ENCODE peak calls at places on chromosomes 6 and 20, in seven cellular contexts. One of them, this sample, is unnamed.

GRCh38 chr20:43022081-43022480 is 167.6 kb downstream of the PTPRT start:
- DNase-seq in WERI-Rb-1: no peak
- DNase-seq in suprapubic skin: no peak
- DNase-seq in pancreas: no peak
- DNase-seq in tibial artery: no peak
- DNase-seq in neural progenitor cell: no peak
- DNase-seq in right lobe of liver: no peak
- DNase-seq in this sample: no peak

GRCh38 chr20:64092258-64093012 is 8.2 kb upstream of the LKAAEAR1 start:
- DNase-seq in WERI-Rb-1: no peak
- DNase-seq in suprapubic skin: no peak
- DNase-seq in pancreas: no peak
- DNase-seq in tibial artery: no peak
- DNase-seq in neural progenitor cell: no peak
- DNase-seq in right lobe of liver: no peak
- DNase-seq in this sample: no peak

GRCh38 chr6:129890701-129891100 is 29.6 kb upstream of the TMEM244 start:
- DNase-seq in WERI-Rb-1: no peak
- DNase-seq in suprapubic skin: no peak
- DNase-seq in pancreas: no peak
- DNase-seq in tibial artery: no peak
- DNase-seq in neural progenitor cell: no peak
- DNase-seq in right lobe of liver: no peak
- DNase-seq in this sample: peak; percentile 14

GRCh38 chr20:33668087-33668790 is 1.5 kb downstream of the ACTL10 start:
- DNase-seq in WERI-Rb-1: peak; percentile 78
- DNase-seq in suprapubic skin: peak; percentile 86
- DNase-seq in pancreas: no peak
- DNase-seq in tibial artery: peak; percentile 72
- DNase-seq in neural progenitor cell: peak; percentile 83
- DNase-seq in right lobe of liver: peak; percentile 81
- DNase-seq in this sample: peak; percentile 97

GRCh38 chr6:15312500-15312899 is 66.6 kb downstream of the JARID2 start:
- DNase-seq in WERI-Rb-1: no peak
- DNase-seq in suprapubic skin: no peak
- DNase-seq in pancreas: no peak
- DNase-seq in tibial artery: no peak
- DNase-seq in neural progenitor cell: no peak
- DNase-seq in right lobe of liver: no peak
- DNase-seq in this sample: no peak

GRCh38 chr6:131519670-131520436 is 53.2 kb upstream of the ARG1 start:
- DNase-seq in WERI-Rb-1: peak; percentile 57
- DNase-seq in suprapubic skin: no peak
- DNase-seq in pancreas: no peak
- DNase-seq in tibial artery: no peak
- DNase-seq in neural progenitor cell: peak; percentile 66
- DNase-seq in right lobe of liver: no peak
- DNase-seq in this sample: peak; percentile 34

GRCh38 chr6:111846511-111847409 is 26.5 kb downstream of the FYN start:
- DNase-seq in WERI-Rb-1: no peak
- DNase-seq in suprapubic skin: no peak
- DNase-seq in pancreas: no peak
- DNase-seq in tibial artery: no peak
- DNase-seq in neural progenitor cell: no peak
- DNase-seq in right lobe of liver: no peak
- DNase-seq in this sample: no peak

GRCh38 chr6:169005141-169005540 is 248.5 kb downstream of the THBS2 start:
- DNase-seq in WERI-Rb-1: no peak
- DNase-seq in suprapubic skin: no peak
- DNase-seq in pancreas: no peak
- DNase-seq in tibial artery: no peak
- DNase-seq in neural progenitor cell: no peak
- DNase-seq in right lobe of liver: no peak
- DNase-seq in this sample: no peak

GRCh38 chr6:40672118-40672517 is 85.0 kb upstream of the LRFN2 start:
- DNase-seq in WERI-Rb-1: peak; percentile 65
- DNase-seq in suprapubic skin: no peak
- DNase-seq in pancreas: no peak
- DNase-seq in tibial artery: no peak
- DNase-seq in neural progenitor cell: peak; percentile 28
- DNase-seq in right lobe of liver: no peak
- DNase-seq in this sample: no peak

GRCh38 chr6:35727206-35727934 is 9.5 kb upstream of the ARMC12 start:
- DNase-seq in WERI-Rb-1: peak; percentile 80
- DNase-seq in suprapubic skin: peak; percentile 96
- DNase-seq in pancreas: peak; percentile 79
- DNase-seq in tibial artery: peak; percentile 95
- DNase-seq in neural progenitor cell: peak; percentile 81
- DNase-seq in right lobe of liver: peak; percentile 87
- DNase-seq in this sample: peak; percentile 60

GRCh38 chr6:44237021-44237812 is 9.7 kb upstream of the HSP90AB1 start:
- DNase-seq in WERI-Rb-1: peak; percentile 99
- DNase-seq in suprapubic skin: peak; percentile 94
- DNase-seq in pancreas: peak; percentile 96
- DNase-seq in tibial artery: peak; percentile 98
- DNase-seq in neural progenitor cell: peak; percentile 79
- DNase-seq in right lobe of liver: peak; percentile 96
- DNase-seq in this sample: peak; percentile 97

GRCh38 chr20:21384308-21384892 is 12.9 kb downstream of the NKX2-4 start:
- DNase-seq in WERI-Rb-1: no peak
- DNase-seq in suprapubic skin: no peak
- DNase-seq in pancreas: no peak
- DNase-seq in tibial artery: no peak
- DNase-seq in neural progenitor cell: no peak
- DNase-seq in right lobe of liver: no peak
- DNase-seq in this sample: no peak

GRCh38 chr6:155272353-155273222 is 8.8 kb downstream of the CLDN20 start:
- DNase-seq in WERI-Rb-1: no peak
- DNase-seq in suprapubic skin: no peak
- DNase-seq in pancreas: no peak
- DNase-seq in tibial artery: no peak
- DNase-seq in neural progenitor cell: no peak
- DNase-seq in right lobe of liver: no peak
- DNase-seq in this sample: no peak

GRCh38 chr20:63009988-63010769 is 3.4 kb upstream of the BHLHE23 start:
- DNase-seq in WERI-Rb-1: no peak
- DNase-seq in suprapubic skin: no peak
- DNase-seq in pancreas: no peak
- DNase-seq in tibial artery: no peak
- DNase-seq in neural progenitor cell: no peak
- DNase-seq in right lobe of liver: no peak
- DNase-seq in this sample: no peak

GRCh38 chr6:170279977-170280688 is 10.7 kb downstream of the DLL1 start:
- DNase-seq in WERI-Rb-1: no peak
- DNase-seq in suprapubic skin: no peak
- DNase-seq in pancreas: peak; percentile 73
- DNase-seq in tibial artery: no peak
- DNase-seq in neural progenitor cell: no peak
- DNase-seq in right lobe of liver: peak; percentile 76
- DNase-seq in this sample: no peak

GRCh38 chr20:56916345-56916622 is 287.2 kb downstream of the TFAP2C start:
- DNase-seq in WERI-Rb-1: no peak
- DNase-seq in suprapubic skin: no peak
- DNase-seq in pancreas: peak; percentile 82
- DNase-seq in tibial artery: no peak
- DNase-seq in neural progenitor cell: no peak
- DNase-seq in right lobe of liver: no peak
- DNase-seq in this sample: no peak

GRCh38 chr20:33441142-33441955 is 2.2 kb downstream of the SNTA1 start:
- DNase-seq in WERI-Rb-1: no peak
- DNase-seq in suprapubic skin: no peak
- DNase-seq in pancreas: no peak
- DNase-seq in tibial artery: no peak
- DNase-seq in neural progenitor cell: peak; percentile 61
- DNase-seq in right lobe of liver: no peak
- DNase-seq in this sample: no peak

GRCh38 chr6:155271145-155271544 is 7.3 kb downstream of the CLDN20 start:
- DNase-seq in WERI-Rb-1: no peak
- DNase-seq in suprapubic skin: no peak
- DNase-seq in pancreas: no peak
- DNase-seq in tibial artery: no peak
- DNase-seq in neural progenitor cell: no peak
- DNase-seq in right lobe of liver: no peak
- DNase-seq in this sample: no peak

GRCh38 chr6:36120539-36120938 is 9.8 kb upstream of the MAPK13 start:
- DNase-seq in WERI-Rb-1: peak; percentile 63
- DNase-seq in suprapubic skin: peak; percentile 66
- DNase-seq in pancreas: no peak
- DNase-seq in tibial artery: peak; percentile 18
- DNase-seq in neural progenitor cell: no peak
- DNase-seq in right lobe of liver: no peak
- DNase-seq in this sample: no peak

GRCh38 chr20:31949877-31950646 is 1.8 kb downstream of the PDRG1 start:
- DNase-seq in WERI-Rb-1: no peak
- DNase-seq in suprapubic skin: no peak
- DNase-seq in pancreas: no peak
- DNase-seq in tibial artery: no peak
- DNase-seq in neural progenitor cell: no peak
- DNase-seq in right lobe of liver: no peak
- DNase-seq in this sample: no peak

GRCh38 chr20:31953749-31954148 is 1.9 kb upstream of the PDRG1 start:
- DNase-seq in WERI-Rb-1: no peak
- DNase-seq in suprapubic skin: no peak
- DNase-seq in pancreas: no peak
- DNase-seq in tibial artery: no peak
- DNase-seq in neural progenitor cell: no peak
- DNase-seq in right lobe of liver: no peak
- DNase-seq in this sample: no peak

GRCh38 chr20:31951203-31951529 is 680 bp downstream of the PDRG1 start:
- DNase-seq in WERI-Rb-1: no peak
- DNase-seq in suprapubic skin: no peak
- DNase-seq in pancreas: no peak
- DNase-seq in tibial artery: no peak
- DNase-seq in neural progenitor cell: no peak
- DNase-seq in right lobe of liver: no peak
- DNase-seq in this sample: no peak

GRCh38 chr20:31954500-31954899 is 2.7 kb upstream of the PDRG1 start:
- DNase-seq in WERI-Rb-1: no peak
- DNase-seq in suprapubic skin: no peak
- DNase-seq in pancreas: no peak
- DNase-seq in tibial artery: no peak
- DNase-seq in neural progenitor cell: no peak
- DNase-seq in right lobe of liver: no peak
- DNase-seq in this sample: no peak

GRCh38 chr20:31951530-31952453 is at the start of gene PDRG1:
- DNase-seq in WERI-Rb-1: peak; percentile 95
- DNase-seq in suprapubic skin: peak; percentile 96
- DNase-seq in pancreas: peak; percentile 90
- DNase-seq in tibial artery: peak; percentile 92
- DNase-seq in neural progenitor cell: peak; percentile 100
- DNase-seq in right lobe of liver: peak; percentile 96
- DNase-seq in this sample: peak; percentile 98
- H3K27ac ChIP-seq in WERI-Rb-1: peak within 1 kb of the TSS; percentile 90
- H3K27ac ChIP-seq in suprapubic skin: peak within 1 kb of the TSS; percentile 35
- H3K27ac ChIP-seq in pancreas: peak within 1 kb of the TSS; percentile 47
- H3K27ac ChIP-seq in tibial artery: peak within 1 kb of the TSS; percentile 83
- H3K27ac ChIP-seq in neural progenitor cell: no peak within 1 kb of the TSS
- H3K27ac ChIP-seq in right lobe of liver: peak within 1 kb of the TSS; percentile 69
- H3K27ac ChIP-seq in this sample: peak within 1 kb of the TSS; percentile 61

GRCh38 chr20:61889659-61890058 is 176.0 kb downstream of the TAF4 start:
- DNase-seq in WERI-Rb-1: no peak
- DNase-seq in suprapubic skin: no peak
- DNase-seq in pancreas: no peak
- DNase-seq in tibial artery: no peak
- DNase-seq in neural progenitor cell: no peak
- DNase-seq in right lobe of liver: no peak
- DNase-seq in this sample: no peak

GRCh38 chr20:61890210-61890609 is 175.5 kb downstream of the TAF4 start:
- DNase-seq in WERI-Rb-1: no peak
- DNase-seq in suprapubic skin: no peak
- DNase-seq in pancreas: no peak
- DNase-seq in tibial artery: no peak
- DNase-seq in neural progenitor cell: no peak
- DNase-seq in right lobe of liver: no peak
- DNase-seq in this sample: no peak

GRCh38 chr20:61886721-61887658 is 178.7 kb downstream of the TAF4 start:
- DNase-seq in WERI-Rb-1: peak; percentile 65
- DNase-seq in suprapubic skin: no peak
- DNase-seq in pancreas: no peak
- DNase-seq in tibial artery: no peak
- DNase-seq in neural progenitor cell: peak; percentile 66
- DNase-seq in right lobe of liver: no peak
- DNase-seq in this sample: peak; percentile 65

GRCh38 chr20:61887694-61888093 is 178.0 kb downstream of the TAF4 start:
- DNase-seq in WERI-Rb-1: no peak
- DNase-seq in suprapubic skin: no peak
- DNase-seq in pancreas: no peak
- DNase-seq in tibial artery: no peak
- DNase-seq in neural progenitor cell: no peak
- DNase-seq in right lobe of liver: no peak
- DNase-seq in this sample: no peak

DNA sequence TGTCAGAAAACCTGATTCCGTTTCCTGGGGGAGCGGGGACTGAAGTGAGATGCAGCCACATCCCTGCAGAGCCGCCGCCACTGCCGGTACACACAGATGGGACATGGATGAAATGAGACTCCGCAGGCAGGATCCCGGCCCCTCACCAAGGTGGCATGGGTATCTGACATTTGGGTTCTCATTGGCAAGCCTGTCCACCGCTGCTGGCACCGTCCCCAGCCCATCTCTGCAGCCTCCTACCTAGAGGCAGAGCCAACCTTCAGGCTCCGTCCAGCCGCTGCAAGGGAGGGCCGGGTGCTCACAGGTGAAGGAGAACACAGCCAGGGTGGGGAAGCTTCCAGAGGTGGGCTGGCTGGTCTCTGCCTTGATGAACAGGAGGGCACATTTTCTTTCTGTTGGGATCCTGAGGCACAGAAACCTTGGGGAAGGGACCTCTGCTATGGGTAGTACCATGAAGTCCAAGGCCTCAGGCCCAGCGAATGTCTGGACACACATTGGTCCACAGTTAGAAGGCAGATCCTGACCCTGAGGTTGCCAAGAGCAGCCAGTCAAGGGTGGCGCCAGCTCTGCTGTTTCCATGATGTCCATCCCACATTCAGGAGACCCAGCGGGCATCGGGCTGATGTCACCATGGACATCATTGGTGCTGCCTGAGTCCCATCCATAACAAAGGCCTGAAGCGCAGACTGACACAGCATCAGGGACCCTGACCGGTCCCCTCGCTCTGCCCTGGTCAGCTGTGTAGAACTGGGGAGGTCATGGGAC is 177.4 kb downstream of the TAF4 start:
- DNase-seq in WERI-Rb-1: no peak
- DNase-seq in suprapubic skin: no peak
- DNase-seq in pancreas: no peak
- DNase-seq in tibial artery: no peak
- DNase-seq in neural progenitor cell: no peak
- DNase-seq in right lobe of liver: no peak
- DNase-seq in this sample: no peak
- TF ChIP-seq CTCF in WERI-Rb-1: no peak
- TF ChIP-seq CTCF in suprapubic skin: no peak
- TF ChIP-seq CTCF in pancreas: no peak
- TF ChIP-seq CTCF in tibial artery: no peak
- TF ChIP-seq CTCF in neural progenitor cell: no peak
- TF ChIP-seq CTCF in right lobe of liver: no peak
- TF ChIP-seq CTCF in this sample: no peak

GRCh38 chr6:63476302-63476701 is 96.0 kb upstream of the LOC128125822 start:
- DNase-seq in WERI-Rb-1: no peak
- DNase-seq in suprapubic skin: no peak
- DNase-seq in pancreas: no peak
- DNase-seq in tibial artery: no peak
- DNase-seq in neural progenitor cell: peak; percentile 35
- DNase-seq in right lobe of liver: no peak
- DNase-seq in this sample: no peak
- H3K27ac ChIP-seq in WERI-Rb-1: no peak overlapping the region
- H3K27ac ChIP-seq in suprapubic skin: no peak overlapping the region
- H3K27ac ChIP-seq in pancreas: no peak overlapping the region
- H3K27ac ChIP-seq in tibial artery: no peak overlapping the region
- H3K27ac ChIP-seq in neural progenitor cell: no peak overlapping the region
- H3K27ac ChIP-seq in right lobe of liver: peak overlapping the region; percentile 71
- H3K27ac ChIP-seq in this sample: no peak overlapping the region

GRCh38 chr20:10647471-10647870 is 26.3 kb downstream of the JAG1 start:
- DNase-seq in WERI-Rb-1: peak; percentile 30
- DNase-seq in suprapubic skin: peak; percentile 44
- DNase-seq in pancreas: no peak
- DNase-seq in tibial artery: peak; percentile 26
- DNase-seq in neural progenitor cell: peak; percentile 53
- DNase-seq in right lobe of liver: no peak
- DNase-seq in this sample: no peak
- TF ChIP-seq CTCF in WERI-Rb-1: peak; percentile 54
- TF ChIP-seq CTCF in suprapubic skin: no peak
- TF ChIP-seq CTCF in pancreas: no peak
- TF ChIP-seq CTCF in tibial artery: peak; percentile 28
- TF ChIP-seq CTCF in neural progenitor cell: peak; percentile 51
- TF ChIP-seq CTCF in right lobe of liver: peak; percentile 8
- TF ChIP-seq CTCF in this sample: no peak

This sample was measured in RWPE1.